ENCODE peak calls at places on chromosomes 3 and 15, in eight cellular contexts. U is neuronal stem cell; E is cardiac muscle cell; D is EH; O is NCI-H345; H is HTR-8/SVneo; W is stimulated activated CD4-positive, alpha-beta T cell treated with anti-CD3 and anti-CD28 coated beads, Interleukin-4, amount 100 ng/mL, for 48 hours; R is bronchial epithelial cell. X is an unnamed sample.

GRCh38 chr15:68197170-68197492 is 8.0 kb downstream of the CALML4 start:
- DNase-seq in U (no peak), E (no peak), D (no peak), O (no peak), H (no peak), W (no peak), R (no peak), X (no peak)

GRCh38 chr15:69140306-69140705 is 20.1 kb upstream of the GLCE start:
- DNase-seq in U (no peak), E (no peak), D (no peak), O (no peak), H (no peak), W (no peak), R (no peak), X (no peak)

GRCh38 chr3:68893600-68894239 is 38.6 kb downstream of the TAFA4 start:
- DNase-seq in U (peak), E (peak), D (peak), O (peak), H (peak), W (no peak), R (peak), X (peak)

GRCh38 chr3:97871206-97871605 is 49.4 kb downstream of the CRYBG3 start:
- DNase-seq in U (no peak), E (no peak), D (peak), O (no peak), H (no peak), W (no peak), R (no peak), X (no peak)

GRCh38 chr15:60682115-60682514 is 203.2 kb upstream of the ICE2 start:
- DNase-seq in U (no peak), E (no peak), D (peak), O (no peak), H (no peak), W (no peak), R (no peak), X (no peak)

GRCh38 chr15:43769584-43770228 is 7.1 kb downstream of the ELL3 start:
- DNase-seq in U (no peak), E (peak), D (peak), O (peak), H (peak), W (peak), R (peak), X (peak)

GRCh38 chr3:10983219-10983916 is 9.2 kb upstream of the SLC6A1 start:
- DNase-seq in U (peak), E (peak), D (peak), O (peak), H (peak), W (no peak), R (peak), X (peak)

GRCh38 chr15:91529534-91529933 is 324.0 kb upstream of the SLCO3A1 start:
- DNase-seq in U (no peak), E (no peak), D (no peak), O (no peak), H (no peak), W (no peak), R (no peak), X (no peak)

GRCh38 chr15:93088200-93088980 is 621 bp downstream of the RGMA start:
- DNase-seq in U (peak), E (peak), D (peak), O (peak), H (no peak), W (no peak), R (no peak), X (peak)

GRCh38 chr3:188975612-188976314 is 196.0 kb upstream of the TPRG1 start:
- DNase-seq in U (no peak), E (no peak), D (peak), O (peak), H (no peak), W (no peak), R (peak), X (peak)

GRCh38 chr3:161295325-161295724 is 74.2 kb downstream of the NMD3 start:
- DNase-seq in U (no peak), E (no peak), D (peak), O (no peak), H (no peak), W (no peak), R (no peak), X (no peak)

GRCh38 chr15:68510558-68510957 is 68.2 kb upstream of the CORO2B start:
- DNase-seq in U (no peak), E (no peak), D (no peak), O (no peak), H (no peak), W (no peak), R (no peak), X (no peak)

GRCh38 chr3:151372063-151372820 is 12.3 kb downstream of the P2RY12 start:
- DNase-seq in U (no peak), E (no peak), D (peak), O (no peak), H (no peak), W (no peak), R (peak), X (no peak)

GRCh38 chr15:91290553-91290952 is 190.5 kb downstream of the SV2B start:
- DNase-seq in U (no peak), E (no peak), D (no peak), O (no peak), H (no peak), W (no peak), R (no peak), X (no peak)

GRCh38 chr15:52789601-52790165 is 453 bp downstream of the ONECUT1 start:
- DNase-seq in U (peak), E (peak), D (peak), O (peak), H (no peak), W (no peak), R (no peak), X (no peak)

GRCh38 chr3:33426068-33426467 is 14.1 kb downstream of the UBP1 start:
- DNase-seq in U (no peak), E (no peak), D (no peak), O (peak), H (no peak), W (no peak), R (no peak), X (no peak)

GRCh38 chr3:161142486-161142885 is 37.3 kb upstream of the B3GALNT1 start:
- DNase-seq in U (no peak), E (no peak), D (peak), O (no peak), H (no peak), W (no peak), R (no peak), X (no peak)

GRCh38 chr3:195011231-195011834 is 259.6 kb downstream of the XXYLT1 start:
- DNase-seq in U (no peak), E (no peak), D (no peak), O (no peak), H (no peak), W (no peak), R (no peak), X (no peak)

GRCh38 chr3:61573441-61573840 is 12.1 kb downstream of the PTPRG start:
- DNase-seq in U (no peak), E (no peak), D (peak), O (no peak), H (no peak), W (no peak), R (peak), X (no peak)

GRCh38 chr3:54931182-54931581 is 3.3 kb upstream of the LRTM1 start:
- DNase-seq in U (peak), E (no peak), D (no peak), O (no peak), H (no peak), W (no peak), R (no peak), X (no peak)

GRCh38 chr3:124467980-124468902 is 262.0 kb upstream of the UMPS start:
- DNase-seq in U (peak), E (peak), D (peak), O (peak), H (peak), W (peak), R (peak), X (peak)

GRCh38 chr3:40160933-40161332 is 148.6 kb upstream of the EIF1B start:
- DNase-seq in U (no peak), E (no peak), D (no peak), O (no peak), H (no peak), W (no peak), R (no peak), X (no peak)

GRCh38 chr3:35305406-35305805 is 333.9 kb upstream of the ARPP21 start:
- DNase-seq in U (no peak), E (no peak), D (no peak), O (no peak), H (no peak), W (no peak), R (no peak), X (no peak)

GRCh38 chr3:97848779-97849178 is 27.0 kb downstream of the CRYBG3 start:
- DNase-seq in U (no peak), E (no peak), D (no peak), O (no peak), H (no peak), W (no peak), R (no peak), X (no peak)

GRCh38 chr3:197168606-197169005 is 129.8 kb downstream of the DLG1 start:
- DNase-seq in U (no peak), E (no peak), D (peak), O (no peak), H (no peak), W (no peak), R (no peak), X (no peak)

GRCh38 chr15:85004551-85004950 is 22.9 kb downstream of the PDE8A start:
- DNase-seq in U (no peak), E (no peak), D (no peak), O (no peak), H (no peak), W (no peak), R (no peak), X (no peak)

GRCh38 chr3:179921500-179921899 is 115.2 kb downstream of the PEX5L start:
- DNase-seq in U (no peak), E (no peak), D (no peak), O (peak), H (no peak), W (no peak), R (no peak), X (no peak)

GRCh38 chr3:150875548-150875947 is 29.7 kb downstream of the MINDY4B start:
- DNase-seq in U (no peak), E (no peak), D (no peak), O (no peak), H (no peak), W (no peak), R (peak), X (no peak)

GRCh38 chr3:122668930-122669730 is 11.5 kb upstream of the PARP14 start:
- DNase-seq in U (no peak), E (no peak), D (peak), O (no peak), H (peak), W (no peak), R (peak), X (no peak)

GRCh38 chr15:79738198-79738597 is 158.6 kb downstream of the MTHFS start:
- DNase-seq in U (no peak), E (peak), D (no peak), O (no peak), H (no peak), W (no peak), R (no peak), X (no peak)

GRCh38 chr3:52210550-52211046 is 12.6 kb downstream of the ALAS1 start:
- DNase-seq in U (no peak), E (no peak), D (peak), O (no peak), H (no peak), W (no peak), R (peak), X (no peak)

GRCh38 chr3:40972350-40972749 is 227.0 kb upstream of the CTNNB1 start:
- DNase-seq in U (no peak), E (no peak), D (no peak), O (no peak), H (no peak), W (no peak), R (peak), X (no peak)

GRCh38 chr15:22839046-22839705 is 710 bp downstream of the NIPA2 start:
- DNase-seq in U (no peak), E (no peak), D (peak), O (no peak), H (no peak), W (no peak), R (peak), X (no peak)

GRCh38 chr15:78192826-78193594 is 41.4 kb downstream of the ACSBG1 start:
- DNase-seq in U (no peak), E (no peak), D (no peak), O (no peak), H (no peak), W (no peak), R (no peak), X (peak)

GRCh38 chr15:89591834-89592233 is 16.6 kb downstream of the TICRR start:
- DNase-seq in U (no peak), E (no peak), D (no peak), O (no peak), H (no peak), W (no peak), R (no peak), X (no peak)

GRCh38 chr15:59997070-59997701 is 6.9 kb upstream of the FOXB1 start:
- DNase-seq in U (peak), E (peak), D (no peak), O (peak), H (no peak), W (no peak), R (no peak), X (peak)

GRCh38 chr15:94451461-94451860 is 220.1 kb downstream of the MCTP2 start:
- DNase-seq in U (no peak), E (no peak), D (no peak), O (no peak), H (no peak), W (no peak), R (peak), X (no peak)

GRCh38 chr3:149243540-149243939 is 21.9 kb upstream of the CP start:
- DNase-seq in U (no peak), E (no peak), D (no peak), O (no peak), H (no peak), W (no peak), R (no peak), X (no peak)

X was measured in HAP-1.